ENCODE peak calls at places on chromosomes 3 and 15, in seven cellular contexts. One of them, this sample, is unnamed.

GRCh38 chr3:4432233-4432632 is 34.8 kb downstream of the SUMF1 start:
- DNase-seq in adrenal gland: no peak
- DNase-seq in heart right ventricle: no peak
- DNase-seq in CD8-positive, alpha-beta T cell: no peak
- DNase-seq in GM23248: no peak
- DNase-seq in upper lobe of right lung: no peak
- DNase-seq in heart left ventricle: no peak
- DNase-seq in this sample: no peak

GRCh38 chr15:83106994-83107840 is at the start of gene TM6SF1:
- DNase-seq in heart left ventricle: peak; percentile 43
- DNase-seq in upper lobe of right lung: peak; percentile 72
- DNase-seq in adrenal gland: no peak
- DNase-seq in heart right ventricle: peak; percentile 41
- DNase-seq in GM23248: peak; percentile 21
- DNase-seq in CD8-positive, alpha-beta T cell: peak; percentile 20
- DNase-seq in this sample: no peak

GRCh38 chr3:197186887-197187588 is 111.4 kb downstream of the DLG1 start:
- DNase-seq in heart right ventricle: no peak
- DNase-seq in adrenal gland: no peak
- DNase-seq in heart left ventricle: no peak
- DNase-seq in upper lobe of right lung: no peak
- DNase-seq in GM23248: peak; percentile 73
- DNase-seq in CD8-positive, alpha-beta T cell: peak; percentile 17
- DNase-seq in this sample: no peak

GRCh38 chr3:149590691-149591441 is 67.0 kb downstream of the WWTR1 start:
- DNase-seq in GM23248: no peak
- DNase-seq in heart left ventricle: no peak
- DNase-seq in adrenal gland: no peak
- DNase-seq in heart right ventricle: no peak
- DNase-seq in CD8-positive, alpha-beta T cell: no peak
- DNase-seq in upper lobe of right lung: no peak
- DNase-seq in this sample: no peak

GRCh38 chr3:55518451-55518850 is 31.3 kb upstream of the WNT5A start:
- DNase-seq in adrenal gland: no peak
- DNase-seq in GM23248: peak; percentile 29
- DNase-seq in upper lobe of right lung: no peak
- DNase-seq in CD8-positive, alpha-beta T cell: no peak
- DNase-seq in heart right ventricle: no peak
- DNase-seq in heart left ventricle: no peak
- DNase-seq in this sample: no peak

GRCh38 chr15:85417276-85417675 is 36.9 kb downstream of the AKAP13 start:
- DNase-seq in heart left ventricle: no peak
- DNase-seq in heart right ventricle: no peak
- DNase-seq in GM23248: no peak
- DNase-seq in adrenal gland: no peak
- DNase-seq in CD8-positive, alpha-beta T cell: no peak
- DNase-seq in upper lobe of right lung: no peak
- DNase-seq in this sample: no peak

GRCh38 chr3:161975201-161975600 is 478.6 kb downstream of the OTOL1 start:
- DNase-seq in heart right ventricle: no peak
- DNase-seq in heart left ventricle: no peak
- DNase-seq in adrenal gland: no peak
- DNase-seq in GM23248: no peak
- DNase-seq in upper lobe of right lung: no peak
- DNase-seq in CD8-positive, alpha-beta T cell: no peak
- DNase-seq in this sample: no peak

GRCh38 chr15:80567721-80568157 is 127.4 kb upstream of the ABHD17C start:
- DNase-seq in GM23248: peak; percentile 86
- DNase-seq in heart left ventricle: peak; percentile 33
- DNase-seq in heart right ventricle: no peak
- DNase-seq in upper lobe of right lung: peak; percentile 35
- DNase-seq in adrenal gland: peak; percentile 62
- DNase-seq in CD8-positive, alpha-beta T cell: no peak
- DNase-seq in this sample: peak; percentile 54

GRCh38 chr3:144424606-144425005 is 453.0 kb downstream of the DIPK2A start:
- DNase-seq in GM23248: no peak
- DNase-seq in upper lobe of right lung: no peak
- DNase-seq in heart right ventricle: no peak
- DNase-seq in CD8-positive, alpha-beta T cell: no peak
- DNase-seq in heart left ventricle: no peak
- DNase-seq in adrenal gland: no peak
- DNase-seq in this sample: no peak

GRCh38 chr3:56154297-56154696 is 314.0 kb downstream of the ERC2 start:
- DNase-seq in GM23248: peak; percentile 33
- DNase-seq in adrenal gland: peak; percentile 18
- DNase-seq in heart right ventricle: no peak
- DNase-seq in upper lobe of right lung: no peak
- DNase-seq in heart left ventricle: no peak
- DNase-seq in CD8-positive, alpha-beta T cell: no peak
- DNase-seq in this sample: no peak

GRCh38 chr3:12984023-12984823 is 89.0 kb downstream of the IQSEC1 start:
- DNase-seq in CD8-positive, alpha-beta T cell: peak; percentile 63
- DNase-seq in adrenal gland: peak; percentile 75
- DNase-seq in heart left ventricle: peak; percentile 80
- DNase-seq in GM23248: peak; percentile 80
- DNase-seq in heart right ventricle: no peak
- DNase-seq in upper lobe of right lung: no peak
- DNase-seq in this sample: peak; percentile 78

GRCh38 chr3:175266478-175266877 is 407.3 kb downstream of the NAALADL2 start:
- DNase-seq in GM23248: peak; percentile 57
- DNase-seq in heart right ventricle: no peak
- DNase-seq in adrenal gland: no peak
- DNase-seq in heart left ventricle: no peak
- DNase-seq in CD8-positive, alpha-beta T cell: no peak
- DNase-seq in upper lobe of right lung: no peak
- DNase-seq in this sample: no peak

GRCh38 chr3:78506038-78506437 is 1261.8 kb downstream of the ROBO1 start:
- DNase-seq in heart left ventricle: no peak
- DNase-seq in GM23248: no peak
- DNase-seq in CD8-positive, alpha-beta T cell: no peak
- DNase-seq in upper lobe of right lung: no peak
- DNase-seq in adrenal gland: no peak
- DNase-seq in heart right ventricle: no peak
- DNase-seq in this sample: no peak

GRCh38 chr3:97658670-97659285 is 105.8 kb upstream of the ARL6 start:
- DNase-seq in adrenal gland: no peak
- DNase-seq in heart right ventricle: no peak
- DNase-seq in upper lobe of right lung: no peak
- DNase-seq in GM23248: peak; percentile 58
- DNase-seq in heart left ventricle: no peak
- DNase-seq in CD8-positive, alpha-beta T cell: no peak
- DNase-seq in this sample: no peak

GRCh38 chr3:151383111-151383510 is 1.4 kb downstream of the P2RY12 start:
- DNase-seq in heart left ventricle: no peak
- DNase-seq in upper lobe of right lung: no peak
- DNase-seq in CD8-positive, alpha-beta T cell: no peak
- DNase-seq in GM23248: no peak
- DNase-seq in heart right ventricle: no peak
- DNase-seq in adrenal gland: no peak
- DNase-seq in this sample: no peak

GRCh38 chr15:69663982-69664381 is 211.4 kb downstream of the RPLP1 start:
- DNase-seq in upper lobe of right lung: no peak
- DNase-seq in CD8-positive, alpha-beta T cell: no peak
- DNase-seq in GM23248: no peak
- DNase-seq in adrenal gland: no peak
- DNase-seq in heart right ventricle: no peak
- DNase-seq in heart left ventricle: no peak
- DNase-seq in this sample: no peak
- H3K27me3 ChIP-seq in upper lobe of right lung: no peaks in the 10 kb centered on the region
- H3K27me3 ChIP-seq in CD8-positive, alpha-beta T cell: no peaks in the 10 kb centered on the region
- H3K27me3 ChIP-seq in GM23248: peaks cover 12% of the 10 kb centered on the region
- H3K27me3 ChIP-seq in adrenal gland: peaks cover 4% of the 10 kb centered on the region
- H3K27me3 ChIP-seq in heart right ventricle: peaks cover 14% of the 10 kb centered on the region
- H3K27me3 ChIP-seq in heart left ventricle: peaks cover 26% of the 10 kb centered on the region
- H3K27me3 ChIP-seq in this sample: no peaks in the 10 kb centered on the region

GRCh38 chr3:106068386-106068785 is 199.6 kb upstream of the CBLB start:
- DNase-seq in heart right ventricle: no peak
- DNase-seq in adrenal gland: peak; percentile 47
- DNase-seq in CD8-positive, alpha-beta T cell: no peak
- DNase-seq in GM23248: no peak
- DNase-seq in upper lobe of right lung: no peak
- DNase-seq in heart left ventricle: no peak
- DNase-seq in this sample: no peak
- H3K9me3 ChIP-seq in heart right ventricle: peaks cover 18% of the 10 kb centered on the region
- H3K9me3 ChIP-seq in adrenal gland: no peaks in the 10 kb centered on the region
- H3K9me3 ChIP-seq in CD8-positive, alpha-beta T cell: no peaks in the 10 kb centered on the region
- H3K9me3 ChIP-seq in GM23248: peaks cover 7% of the 10 kb centered on the region
- H3K9me3 ChIP-seq in upper lobe of right lung: peaks cover 7% of the 10 kb centered on the region
- H3K9me3 ChIP-seq in heart left ventricle: peaks cover 5% of the 10 kb centered on the region
- H3K9me3 ChIP-seq in this sample: no peaks in the 10 kb centered on the region

GRCh38 chr3:124034016-124034808 is 42.3 kb upstream of the ROPN1 start:
- DNase-seq in heart right ventricle: peak; percentile 31
- DNase-seq in CD8-positive, alpha-beta T cell: peak; percentile 7
- DNase-seq in adrenal gland: peak; percentile 17
- DNase-seq in heart left ventricle: peak; percentile 28
- DNase-seq in upper lobe of right lung: peak; percentile 66
- DNase-seq in GM23248: peak; percentile 59
- DNase-seq in this sample: peak; percentile 24
- H3K27me3 ChIP-seq in heart right ventricle: no peaks in the 10 kb centered on the region
- H3K27me3 ChIP-seq in CD8-positive, alpha-beta T cell: peaks cover 12% of the 10 kb centered on the region
- H3K27me3 ChIP-seq in adrenal gland: peaks cover 2% of the 10 kb centered on the region
- H3K27me3 ChIP-seq in heart left ventricle: no peaks in the 10 kb centered on the region
- H3K27me3 ChIP-seq in upper lobe of right lung: peaks cover 14% of the 10 kb centered on the region
- H3K27me3 ChIP-seq in GM23248: peaks cover 33% of the 10 kb centered on the region
- H3K27me3 ChIP-seq in this sample: peaks cover 32% of the 10 kb centered on the region

DNA sequence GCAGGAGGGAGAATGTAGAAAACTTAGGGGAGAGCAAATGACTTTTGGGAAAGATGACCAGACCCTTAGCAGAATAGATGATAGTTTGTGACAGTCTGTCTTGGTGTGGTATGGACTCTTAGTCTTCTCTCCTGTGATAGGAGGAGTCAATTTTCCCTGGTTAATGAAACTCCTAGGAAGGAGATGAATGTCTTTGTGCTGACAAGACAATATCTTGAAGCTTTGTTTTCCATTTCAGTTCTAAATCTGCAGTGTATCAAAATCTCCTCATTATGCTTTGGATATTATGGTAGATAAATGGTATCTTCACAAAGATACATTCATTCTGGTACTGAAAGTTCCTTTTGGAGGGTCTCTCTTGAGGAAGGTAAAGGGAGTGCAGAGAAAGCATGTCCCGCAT is 77.8 kb upstream of the ZNF717 start:
- DNase-seq in GM23248: no peak
- DNase-seq in heart right ventricle: no peak
- DNase-seq in upper lobe of right lung: no peak
- DNase-seq in heart left ventricle: no peak
- DNase-seq in CD8-positive, alpha-beta T cell: no peak
- DNase-seq in adrenal gland: no peak
- DNase-seq in this sample: no peak
- H3K9me3 ChIP-seq in GM23248: no peaks in the 10 kb centered on the region
- H3K9me3 ChIP-seq in heart right ventricle: no peaks in the 10 kb centered on the region
- H3K9me3 ChIP-seq in upper lobe of right lung: no peaks in the 10 kb centered on the region
- H3K9me3 ChIP-seq in heart left ventricle: no peaks in the 10 kb centered on the region
- H3K9me3 ChIP-seq in CD8-positive, alpha-beta T cell: no peaks in the 10 kb centered on the region
- H3K9me3 ChIP-seq in adrenal gland: no peaks in the 10 kb centered on the region
- H3K9me3 ChIP-seq in this sample: no peaks in the 10 kb centered on the region

GRCh38 chr15:98586066-98586465 is 62.3 kb upstream of the IGF1R start:
- DNase-seq in CD8-positive, alpha-beta T cell: no peak
- DNase-seq in heart right ventricle: no peak
- DNase-seq in heart left ventricle: no peak
- DNase-seq in upper lobe of right lung: no peak
- DNase-seq in GM23248: no peak
- DNase-seq in adrenal gland: no peak
- DNase-seq in this sample: no peak
- H3K27me3 ChIP-seq in CD8-positive, alpha-beta T cell: peaks cover 7% of the 10 kb centered on the region
- H3K27me3 ChIP-seq in heart right ventricle: peaks cover 59% of the 10 kb centered on the region
- H3K27me3 ChIP-seq in heart left ventricle: peaks cover 97% of the 10 kb centered on the region
- H3K27me3 ChIP-seq in upper lobe of right lung: peaks cover 89% of the 10 kb centered on the region
- H3K27me3 ChIP-seq in GM23248: peaks cover 77% of the 10 kb centered on the region
- H3K27me3 ChIP-seq in adrenal gland: peaks cover 77% of the 10 kb centered on the region
- H3K27me3 ChIP-seq in this sample: peaks cover 83% of the 10 kb centered on the region

GRCh38 chr3:43014990-43015389 is 35.9 kb downstream of the GASK1A start:
- DNase-seq in upper lobe of right lung: no peak
- DNase-seq in CD8-positive, alpha-beta T cell: peak; percentile 35
- DNase-seq in adrenal gland: no peak
- DNase-seq in heart left ventricle: no peak
- DNase-seq in GM23248: no peak
- DNase-seq in heart right ventricle: no peak
- DNase-seq in this sample: no peak
- H3K9me3 ChIP-seq in upper lobe of right lung: no peaks in the 10 kb centered on the region
- H3K9me3 ChIP-seq in CD8-positive, alpha-beta T cell: peaks cover 54% of the 10 kb centered on the region
- H3K9me3 ChIP-seq in adrenal gland: no peaks in the 10 kb centered on the region
- H3K9me3 ChIP-seq in heart left ventricle: no peaks in the 10 kb centered on the region
- H3K9me3 ChIP-seq in GM23248: no peaks in the 10 kb centered on the region
- H3K9me3 ChIP-seq in heart right ventricle: peaks cover 20% of the 10 kb centered on the region
- H3K9me3 ChIP-seq in this sample: no peaks in the 10 kb centered on the region

DNA sequence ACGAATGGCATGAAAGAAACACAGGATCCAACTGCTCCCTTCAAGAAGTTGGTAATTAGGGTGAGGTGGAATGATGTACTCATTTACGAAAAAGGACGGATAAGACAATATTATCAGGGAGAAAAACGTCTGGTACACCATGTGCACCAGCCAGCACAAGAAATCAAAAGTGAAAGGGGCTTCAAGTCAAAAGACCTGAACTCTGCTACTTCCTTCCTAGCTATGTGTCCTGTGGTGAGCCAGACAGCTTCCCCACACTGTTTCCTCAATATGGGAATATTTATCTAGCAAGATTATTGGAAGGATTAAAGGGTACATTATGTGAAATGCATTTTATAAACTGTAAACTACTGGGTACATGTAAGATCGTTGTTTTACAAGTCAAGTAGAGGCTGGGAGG is 33.9 kb downstream of the RAB27A start:
- DNase-seq in upper lobe of right lung: no peak
- DNase-seq in adrenal gland: no peak
- DNase-seq in heart right ventricle: no peak
- DNase-seq in heart left ventricle: no peak
- DNase-seq in GM23248: no peak
- DNase-seq in CD8-positive, alpha-beta T cell: no peak
- DNase-seq in this sample: no peak
- H3K27me3 ChIP-seq in upper lobe of right lung: no peaks in the 10 kb centered on the region
- H3K27me3 ChIP-seq in adrenal gland: no peaks in the 10 kb centered on the region
- H3K27me3 ChIP-seq in heart right ventricle: no peaks in the 10 kb centered on the region
- H3K27me3 ChIP-seq in heart left ventricle: no peaks in the 10 kb centered on the region
- H3K27me3 ChIP-seq in GM23248: no peaks in the 10 kb centered on the region
- H3K27me3 ChIP-seq in CD8-positive, alpha-beta T cell: no peaks in the 10 kb centered on the region
- H3K27me3 ChIP-seq in this sample: no peaks in the 10 kb centered on the region

GRCh38 chr3:53661480-53661879 is 167.1 kb downstream of the CACNA1D start:
- DNase-seq in CD8-positive, alpha-beta T cell: no peak
- DNase-seq in heart left ventricle: no peak
- DNase-seq in GM23248: no peak
- DNase-seq in upper lobe of right lung: no peak
- DNase-seq in heart right ventricle: no peak
- DNase-seq in adrenal gland: no peak
- DNase-seq in this sample: no peak
- H3K9me3 ChIP-seq in CD8-positive, alpha-beta T cell: no peaks in the 10 kb centered on the region
- H3K9me3 ChIP-seq in heart left ventricle: no peaks in the 10 kb centered on the region
- H3K9me3 ChIP-seq in GM23248: no peaks in the 10 kb centered on the region
- H3K9me3 ChIP-seq in upper lobe of right lung: no peaks in the 10 kb centered on the region
- H3K9me3 ChIP-seq in heart right ventricle: peaks cover 25% of the 10 kb centered on the region
- H3K9me3 ChIP-seq in adrenal gland: no peaks in the 10 kb centered on the region
- H3K9me3 ChIP-seq in this sample: no peaks in the 10 kb centered on the region